ENCODE peak calls at places on chromosomes 11 and 22, in five cellular contexts. J, W, S, H and I are unnamed samples.

GRCh38 chr11:69138265-69138664 is 17.5 kb upstream of the SMIM38 start:
- DNase-seq in H (peak; percentile 77), J (peak; percentile 70), W (peak; percentile 62), S (no peak), I (peak; percentile 35)

GRCh38 chr22:49253656-49254055 is 574.0 kb downstream of the BRD1 start:
- DNase-seq in W (no peak), S (no peak), H (no peak), J (no peak), I (no peak)

GRCh38 chr11:117411736-117412135 is 84.1 kb downstream of the CEP164 start:
- DNase-seq in H (no peak), W (no peak), S (no peak), J (no peak), I (no peak)

GRCh38 chr22:24938741-24939341 is 7.7 kb downstream of the LHFPL7 start:
- DNase-seq in J (peak; percentile 46), W (peak; percentile 41), H (peak; percentile 39), S (peak; percentile 22), I (peak; percentile 69)

GRCh38 chr22:22827187-22827948 is 60.2 kb upstream of the IGLL5 start:
- DNase-seq in H (no peak), W (no peak), J (no peak), S (no peak), I (no peak)

GRCh38 chr22:22520020-22520656 is at the start of gene ZNF280A:
- DNase-seq in W (no peak), S (no peak), H (peak; percentile 75), J (no peak), I (no peak)

GRCh38 chr11:17720796-17721171 is 1.4 kb downstream of the MYOD1 start:
- DNase-seq in H (no peak), S (no peak), W (peak; percentile 47), J (no peak), I (no peak)

GRCh38 chr11:102111787-102112653 is 1.8 kb downstream of the YAP1 start:
- DNase-seq in H (peak; percentile 96), J (peak; percentile 93), W (peak; percentile 94), S (peak; percentile 7), I (peak; percentile 95)

GRCh38 chr11:4769838-4770237 is at the start of gene OR51F1:
- DNase-seq in H (no peak), J (no peak), W (no peak), S (no peak), I (no peak)

GRCh38 chr11:42025404-42025803 is 566.0 kb upstream of the LRRC4C start:
- DNase-seq in S (no peak), W (no peak), H (no peak), J (no peak), I (no peak)

GRCh38 chr11:102111011-102111786 is 952 bp downstream of the YAP1 start:
- DNase-seq in H (peak; percentile 69), S (peak; percentile 23), J (peak; percentile 88), W (peak; percentile 75), I (peak; percentile 80)

GRCh38 chr11:92276773-92277172 is 52.2 kb downstream of the FAT3 start:
- DNase-seq in H (peak; percentile 75), S (no peak), J (peak; percentile 65), W (peak; percentile 33), I (peak; percentile 22)

GRCh38 chr11:61706452-61707400 is 26.5 kb downstream of the DAGLA start:
- DNase-seq in W (no peak), S (no peak), H (no peak), J (no peak), I (no peak)

GRCh38 chr11:2445107-2445947 is 519 bp downstream of the KCNQ1 start:
- DNase-seq in J (no peak), S (peak; percentile 46), H (no peak), W (no peak), I (no peak)

GRCh38 chr11:116513894-116514293 is 258.9 kb downstream of the BUD13 start:
- DNase-seq in J (peak; percentile 3), S (peak; percentile 18), W (peak; percentile 32), H (peak; percentile 46), I (no peak)

GRCh38 chr11:58061813-58062212 is 31.1 kb downstream of the OR6Q1 start:
- DNase-seq in W (peak; percentile 90), J (peak; percentile 54), S (no peak), H (peak; percentile 93), I (peak; percentile 97)

GRCh38 chr11:83456075-83456474 is 169.9 kb upstream of the CCDC90B start:
- DNase-seq in W (no peak), H (no peak), S (no peak), J (no peak), I (no peak)

GRCh38 chr11:21897203-21897602 is 295.7 kb upstream of the ANO5 start:
- DNase-seq in H (no peak), J (no peak), S (no peak), W (no peak), I (no peak)

GRCh38 chr11:120303004-120303637 is 22.0 kb upstream of the TLCD5 start:
- DNase-seq in W (peak; percentile 79), S (peak; percentile 73), J (peak; percentile 71), H (peak; percentile 72), I (peak; percentile 89)

GRCh38 chr11:72741849-72742521 is 10.2 kb downstream of the ARAP1 start:
- DNase-seq in J (no peak), H (no peak), S (no peak), W (peak; percentile 56), I (peak; percentile 56)

GRCh38 chr11:42890773-42891172 is 421.0 kb upstream of the API5 start:
- DNase-seq in W (no peak), H (no peak), J (no peak), S (no peak), I (no peak)

GRCh38 chr22:44538071-44538470 is 40.0 kb upstream of the RTL6 start:
- DNase-seq in H (peak; percentile 37), S (no peak), W (peak; percentile 49), J (no peak), I (peak; percentile 71)

GRCh38 chr22:26918236-26918635 is 260.8 kb downstream of the MIAT start:
- DNase-seq in J (no peak), H (peak; percentile 1), S (no peak), W (peak; percentile 18), I (no peak)

GRCh38 chr22:49853981-49854791 is 542 bp downstream of the ZBED4 start:
- DNase-seq in S (peak; percentile 27), H (no peak), W (peak; percentile 24), J (peak; percentile 27), I (peak; percentile 35)

GRCh38 chr11:130553306-130553705 is 104.9 kb downstream of the ADAMTS15 start:
- DNase-seq in W (peak; percentile 71), H (peak; percentile 68), J (peak; percentile 63), S (no peak), I (no peak)

GRCh38 chr11:106706355-106706754 is 311.9 kb downstream of the GUCY1A2 start:
- DNase-seq in H (peak; percentile 69), W (peak; percentile 94), J (peak; percentile 59), S (no peak), I (peak; percentile 95)

GRCh38 chr11:73177380-73178091 is 35.4 kb upstream of the FCHSD2 start:
- DNase-seq in J (no peak), H (no peak), S (no peak), W (no peak), I (peak; percentile 47)

GRCh38 chr11:126357055-126357962 is 1.8 kb downstream of the ST3GAL4 start:
- DNase-seq in S (no peak), W (no peak), J (no peak), H (no peak), I (no peak)

GRCh38 chr11:57071829-57072228 is 83.1 kb downstream of the OR5AK2 start:
- DNase-seq in J (peak; percentile 26), W (peak; percentile 51), S (no peak), H (peak; percentile 83), I (peak; percentile 78)